ENCODE peak calls at places on chromosomes 16 and 17, in seven cellular contexts. E, Z, R, F, T, M and W are unnamed samples.

GRCh38 chr17:57873261-57874057 is 23.6 kb upstream of the MRPS23 start:
- DNase-seq in E (no peak), Z (no peak), R (peak), F (no peak), T (peak), M (no peak), W (no peak)

GRCh38 chr16:48450367-48450766 is 65.2 kb upstream of the SIAH1 start:
- DNase-seq in E (peak), Z (no peak), R (no peak), F (no peak), T (no peak), M (no peak), W (no peak)

GRCh38 chr17:62761884-62762283 is 46.2 kb downstream of the MARCHF10 start:
- DNase-seq in E (no peak), Z (no peak), R (peak), F (peak), T (peak), M (no peak), W (peak)

GRCh38 chr16:84024854-84025253 is 17.7 kb downstream of the SLC38A8 start:
- DNase-seq in E (peak), Z (no peak), R (no peak), F (no peak), T (no peak), M (peak), W (no peak)

GRCh38 chr16:30051518-30051917 is 14.0 kb upstream of the ALDOA start:
- DNase-seq in E (peak), Z (no peak), R (no peak), F (no peak), T (peak), M (peak), W (no peak)

GRCh38 chr16:16021988-16022682 is 72.7 kb downstream of the ABCC1 start:
- DNase-seq in E (peak), Z (peak), R (peak), F (no peak), T (peak), M (peak), W (peak)

GRCh38 chr16:3175157-3176153 is 12.5 kb upstream of the OR1F1 start:
- DNase-seq in E (peak), Z (no peak), R (peak), F (no peak), T (peak), M (peak), W (peak)

GRCh38 chr17:34826332-34826731 is 134.9 kb downstream of the CCT6B start:
- DNase-seq in E (no peak), Z (no peak), R (no peak), F (no peak), T (peak), M (no peak), W (no peak)

GRCh38 chr16:84851192-84852127 is 31.7 kb downstream of the CRISPLD2 start:
- DNase-seq in E (peak), Z (no peak), R (no peak), F (no peak), T (peak), M (peak), W (peak)

GRCh38 chr16:67961551-67961957 is 6.9 kb downstream of the SLC12A4 start:
- DNase-seq in E (no peak), Z (no peak), R (no peak), F (no peak), T (no peak), M (no peak), W (no peak)

GRCh38 chr16:84550096-84550495 is 45.6 kb upstream of the MEAK7 start:
- DNase-seq in E (no peak), Z (no peak), R (no peak), F (no peak), T (no peak), M (peak), W (no peak)

GRCh38 chr17:29980261-29980660 is 38.8 kb downstream of the EFCAB5 start:
- DNase-seq in E (no peak), Z (no peak), R (no peak), F (no peak), T (no peak), M (no peak), W (no peak)

GRCh38 chr16:2150418-2151187 is 2.2 kb downstream of the RAB26 start:
- DNase-seq in E (peak), Z (no peak), R (peak), F (peak), T (peak), M (peak), W (no peak)

GRCh38 chr16:75238853-75239371 is 12.5 kb downstream of the BCAR1 start:
- DNase-seq in E (no peak), Z (no peak), R (peak), F (no peak), T (no peak), M (peak), W (no peak)

GRCh38 chr16:56641166-56641565 is 2.7 kb downstream of the MT1A start:
- DNase-seq in E (no peak), Z (no peak), R (no peak), F (no peak), T (no peak), M (no peak), W (peak)

GRCh38 chr16:88617268-88618031 is 20.9 kb upstream of the IL17C start:
- DNase-seq in E (peak), Z (no peak), R (no peak), F (no peak), T (peak), M (peak), W (no peak)

GRCh38 chr16:76665571-76666275 is 388.5 kb downstream of the CNTNAP4 start:
- DNase-seq in E (no peak), Z (no peak), R (no peak), F (no peak), T (no peak), M (no peak), W (no peak)

GRCh38 chr16:81599034-81599744 is 154.6 kb downstream of the CMIP start:
- DNase-seq in E (no peak), Z (no peak), R (no peak), F (no peak), T (no peak), M (no peak), W (no peak)

GRCh38 chr17:50604470-50604869 is 30.2 kb upstream of the ABCC3 start:
- DNase-seq in E (peak), Z (no peak), R (peak), F (no peak), T (no peak), M (peak), W (no peak)

GRCh38 chr17:50602514-50603235 is 32.0 kb upstream of the ABCC3 start:
- DNase-seq in E (no peak), Z (no peak), R (no peak), F (no peak), T (no peak), M (no peak), W (no peak)

GRCh38 chr17:50599606-50600005 is 35.1 kb upstream of the ABCC3 start:
- DNase-seq in E (no peak), Z (no peak), R (no peak), F (no peak), T (no peak), M (no peak), W (no peak)

GRCh38 chr17:50603340-50603739 is 31.3 kb upstream of the ABCC3 start:
- DNase-seq in E (no peak), Z (no peak), R (peak), F (no peak), T (peak), M (no peak), W (peak)

GRCh38 chr17:50601789-50602375 is 32.8 kb upstream of the ABCC3 start:
- DNase-seq in E (no peak), Z (no peak), R (no peak), F (no peak), T (no peak), M (no peak), W (no peak)
- H2AK5ac ChIP-seq in E (no peak), Z (peak), R (no peak), F (no peak), T (no peak), M (no peak), W (no peak)

GRCh38 chr17:75090871-75091854 is 3.4 kb downstream of the SLC16A5 start:
- DNase-seq in E (no peak), Z (no peak), R (peak), F (no peak), T (no peak), M (no peak), W (no peak)
- H3K4me2 ChIP-seq in E (no peak), Z (no peak), R (no peak), F (peak), T (peak), M (no peak), W (no peak)

GRCh38 chr17:45288825-45289224 is 26.9 kb upstream of the SPATA32 start:
- DNase-seq in E (no peak), Z (no peak), R (no peak), F (no peak), T (no peak), M (no peak), W (no peak)
- H4K8ac ChIP-seq in E (no peak), Z (no peak), R (no peak), F (no peak), T (no peak), M (no peak), W (no peak)

DNA sequence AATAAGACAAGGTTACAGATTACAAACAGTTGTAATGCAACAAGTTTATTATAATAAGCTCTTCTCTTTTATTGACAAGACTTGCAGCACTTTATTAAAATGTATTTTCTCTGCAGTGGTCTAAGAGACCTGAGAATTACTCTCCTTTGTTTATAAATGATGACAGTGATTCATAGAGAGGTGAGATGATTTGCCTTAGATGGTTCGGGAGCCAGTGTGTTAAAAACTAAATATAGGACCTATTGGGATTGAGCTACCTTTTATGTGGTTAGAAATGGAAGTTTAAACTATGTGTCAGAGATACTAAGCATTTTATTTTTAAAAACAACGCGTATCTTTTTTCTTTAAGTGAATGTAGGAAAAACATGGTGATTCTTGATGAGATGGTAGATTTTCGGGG is 2.9 kb upstream of the KRTAP3-3 start:
- DNase-seq in E (no peak), Z (no peak), R (no peak), F (no peak), T (no peak), M (no peak), W (no peak)
- H2AK5ac ChIP-seq in E (no peak), Z (no peak), R (no peak), F (no peak), T (no peak), M (no peak), W (no peak)